ENCODE peak calls at places on chromosomes 2 and 18, in five cellular contexts. One of them, this sample, is unnamed.

GRCh38 chr2:85096616-85097015 is 36.6 kb upstream of the TCF7L1 start:
- DNase-seq in activated CD8-positive, alpha-beta memory T cell treated with anti-CD3 and anti-CD28 coated beads, Interleukin-2, amount 10 ng/mL, durations not matched to agents 7 days and 5 days: no peak
- DNase-seq in NCI-H2081 treated with DMSO at 0.1 percent for 48 hours: no peak
- DNase-seq in H7: no peak
- DNase-seq in stimulated activated CD4-positive, alpha-beta T cell treated with anti-CD3 and anti-CD28 coated beads, Interleukin-4, amount 100 ng/mL, for 24 hours: no peak
- DNase-seq in this sample: no peak

GRCh38 chr2:11235583-11235982 is 80.3 kb downstream of the SLC66A3 start:
- DNase-seq in H7: no peak
- DNase-seq in stimulated activated CD4-positive, alpha-beta T cell treated with anti-CD3 and anti-CD28 coated beads, Interleukin-4, amount 100 ng/mL, for 24 hours: no peak
- DNase-seq in activated CD8-positive, alpha-beta memory T cell treated with anti-CD3 and anti-CD28 coated beads, Interleukin-2, amount 10 ng/mL, durations not matched to agents 7 days and 5 days: no peak
- DNase-seq in NCI-H2081 treated with DMSO at 0.1 percent for 48 hours: no peak
- DNase-seq in this sample: no peak

GRCh38 chr18:39675916-39676315 is 2110.3 kb upstream of the CELF4 start:
- DNase-seq in NCI-H2081 treated with DMSO at 0.1 percent for 48 hours: no peak
- DNase-seq in stimulated activated CD4-positive, alpha-beta T cell treated with anti-CD3 and anti-CD28 coated beads, Interleukin-4, amount 100 ng/mL, for 24 hours: no peak
- DNase-seq in H7: no peak
- DNase-seq in activated CD8-positive, alpha-beta memory T cell treated with anti-CD3 and anti-CD28 coated beads, Interleukin-2, amount 10 ng/mL, durations not matched to agents 7 days and 5 days: no peak
- DNase-seq in this sample: no peak

GRCh38 chr2:239870863-239871262 is 154.3 kb downstream of the NDUFA10 start:
- DNase-seq in stimulated activated CD4-positive, alpha-beta T cell treated with anti-CD3 and anti-CD28 coated beads, Interleukin-4, amount 100 ng/mL, for 24 hours: no peak
- DNase-seq in NCI-H2081 treated with DMSO at 0.1 percent for 48 hours: no peak
- DNase-seq in activated CD8-positive, alpha-beta memory T cell treated with anti-CD3 and anti-CD28 coated beads, Interleukin-2, amount 10 ng/mL, durations not matched to agents 7 days and 5 days: no peak
- DNase-seq in H7: no peak
- DNase-seq in this sample: no peak

GRCh38 chr2:156803243-156803642 is 367.1 kb downstream of the GPD2 start:
- DNase-seq in H7: no peak
- DNase-seq in activated CD8-positive, alpha-beta memory T cell treated with anti-CD3 and anti-CD28 coated beads, Interleukin-2, amount 10 ng/mL, durations not matched to agents 7 days and 5 days: no peak
- DNase-seq in stimulated activated CD4-positive, alpha-beta T cell treated with anti-CD3 and anti-CD28 coated beads, Interleukin-4, amount 100 ng/mL, for 24 hours: no peak
- DNase-seq in NCI-H2081 treated with DMSO at 0.1 percent for 48 hours: peak; percentile 45
- DNase-seq in this sample: no peak

GRCh38 chr2:88865801-88866353 is 174.4 kb downstream of the RPIA start:
- DNase-seq in NCI-H2081 treated with DMSO at 0.1 percent for 48 hours: no peak
- DNase-seq in H7: no peak
- DNase-seq in stimulated activated CD4-positive, alpha-beta T cell treated with anti-CD3 and anti-CD28 coated beads, Interleukin-4, amount 100 ng/mL, for 24 hours: no peak
- DNase-seq in activated CD8-positive, alpha-beta memory T cell treated with anti-CD3 and anti-CD28 coated beads, Interleukin-2, amount 10 ng/mL, durations not matched to agents 7 days and 5 days: no peak
- DNase-seq in this sample: no peak

GRCh38 chr2:96203130-96204028 is 5.2 kb downstream of the STARD7 start:
- DNase-seq in H7: no peak
- DNase-seq in NCI-H2081 treated with DMSO at 0.1 percent for 48 hours: no peak
- DNase-seq in activated CD8-positive, alpha-beta memory T cell treated with anti-CD3 and anti-CD28 coated beads, Interleukin-2, amount 10 ng/mL, durations not matched to agents 7 days and 5 days: no peak
- DNase-seq in stimulated activated CD4-positive, alpha-beta T cell treated with anti-CD3 and anti-CD28 coated beads, Interleukin-4, amount 100 ng/mL, for 24 hours: no peak
- DNase-seq in this sample: no peak

GRCh38 chr18:46421973-46422551 is 235.0 kb downstream of the LOXHD1 start:
- DNase-seq in H7: no peak
- DNase-seq in stimulated activated CD4-positive, alpha-beta T cell treated with anti-CD3 and anti-CD28 coated beads, Interleukin-4, amount 100 ng/mL, for 24 hours: no peak
- DNase-seq in activated CD8-positive, alpha-beta memory T cell treated with anti-CD3 and anti-CD28 coated beads, Interleukin-2, amount 10 ng/mL, durations not matched to agents 7 days and 5 days: peak; percentile 33
- DNase-seq in NCI-H2081 treated with DMSO at 0.1 percent for 48 hours: no peak
- DNase-seq in this sample: no peak

GRCh38 chr18:63180971-63181376 is 138.6 kb downstream of the BCL2 start:
- DNase-seq in H7: no peak
- DNase-seq in NCI-H2081 treated with DMSO at 0.1 percent for 48 hours: no peak
- DNase-seq in activated CD8-positive, alpha-beta memory T cell treated with anti-CD3 and anti-CD28 coated beads, Interleukin-2, amount 10 ng/mL, durations not matched to agents 7 days and 5 days: peak; percentile 58
- DNase-seq in stimulated activated CD4-positive, alpha-beta T cell treated with anti-CD3 and anti-CD28 coated beads, Interleukin-4, amount 100 ng/mL, for 24 hours: no peak
- DNase-seq in this sample: no peak

GRCh38 chr2:63735931-63736820 is 105.5 kb upstream of the UGP2 start:
- DNase-seq in stimulated activated CD4-positive, alpha-beta T cell treated with anti-CD3 and anti-CD28 coated beads, Interleukin-4, amount 100 ng/mL, for 24 hours: no peak
- DNase-seq in H7: no peak
- DNase-seq in NCI-H2081 treated with DMSO at 0.1 percent for 48 hours: no peak
- DNase-seq in activated CD8-positive, alpha-beta memory T cell treated with anti-CD3 and anti-CD28 coated beads, Interleukin-2, amount 10 ng/mL, durations not matched to agents 7 days and 5 days: no peak
- DNase-seq in this sample: no peak

GRCh38 chr2:239292956-239293355 is 107.9 kb downstream of the HDAC4 start:
- DNase-seq in activated CD8-positive, alpha-beta memory T cell treated with anti-CD3 and anti-CD28 coated beads, Interleukin-2, amount 10 ng/mL, durations not matched to agents 7 days and 5 days: no peak
- DNase-seq in stimulated activated CD4-positive, alpha-beta T cell treated with anti-CD3 and anti-CD28 coated beads, Interleukin-4, amount 100 ng/mL, for 24 hours: no peak
- DNase-seq in H7: no peak
- DNase-seq in NCI-H2081 treated with DMSO at 0.1 percent for 48 hours: no peak
- DNase-seq in this sample: no peak

GRCh38 chr18:64419156-64419555 is 270.3 kb upstream of the LINC00305 start:
- DNase-seq in H7: no peak
- DNase-seq in activated CD8-positive, alpha-beta memory T cell treated with anti-CD3 and anti-CD28 coated beads, Interleukin-2, amount 10 ng/mL, durations not matched to agents 7 days and 5 days: no peak
- DNase-seq in stimulated activated CD4-positive, alpha-beta T cell treated with anti-CD3 and anti-CD28 coated beads, Interleukin-4, amount 100 ng/mL, for 24 hours: no peak
- DNase-seq in NCI-H2081 treated with DMSO at 0.1 percent for 48 hours: no peak
- DNase-seq in this sample: no peak

GRCh38 chr18:76824754-76825153 is 2.4 kb downstream of the ZNF236 start:
- DNase-seq in H7: no peak
- DNase-seq in activated CD8-positive, alpha-beta memory T cell treated with anti-CD3 and anti-CD28 coated beads, Interleukin-2, amount 10 ng/mL, durations not matched to agents 7 days and 5 days: no peak
- DNase-seq in stimulated activated CD4-positive, alpha-beta T cell treated with anti-CD3 and anti-CD28 coated beads, Interleukin-4, amount 100 ng/mL, for 24 hours: no peak
- DNase-seq in NCI-H2081 treated with DMSO at 0.1 percent for 48 hours: no peak
- DNase-seq in this sample: no peak

GRCh38 chr2:12213222-12213621 is 466.8 kb downstream of the LPIN1 start:
- DNase-seq in NCI-H2081 treated with DMSO at 0.1 percent for 48 hours: no peak
- DNase-seq in stimulated activated CD4-positive, alpha-beta T cell treated with anti-CD3 and anti-CD28 coated beads, Interleukin-4, amount 100 ng/mL, for 24 hours: no peak
- DNase-seq in H7: no peak
- DNase-seq in activated CD8-positive, alpha-beta memory T cell treated with anti-CD3 and anti-CD28 coated beads, Interleukin-2, amount 10 ng/mL, durations not matched to agents 7 days and 5 days: no peak
- DNase-seq in this sample: no peak

GRCh38 chr18:41266616-41267015 is 688.4 kb upstream of the PIK3C3 start:
- DNase-seq in H7: no peak
- DNase-seq in NCI-H2081 treated with DMSO at 0.1 percent for 48 hours: no peak
- DNase-seq in activated CD8-positive, alpha-beta memory T cell treated with anti-CD3 and anti-CD28 coated beads, Interleukin-2, amount 10 ng/mL, durations not matched to agents 7 days and 5 days: no peak
- DNase-seq in stimulated activated CD4-positive, alpha-beta T cell treated with anti-CD3 and anti-CD28 coated beads, Interleukin-4, amount 100 ng/mL, for 24 hours: no peak
- DNase-seq in this sample: no peak

GRCh38 chr2:70946832-70947442 is 11.2 kb downstream of the ATP6V1B1 start:
- DNase-seq in NCI-H2081 treated with DMSO at 0.1 percent for 48 hours: no peak
- DNase-seq in activated CD8-positive, alpha-beta memory T cell treated with anti-CD3 and anti-CD28 coated beads, Interleukin-2, amount 10 ng/mL, durations not matched to agents 7 days and 5 days: peak; percentile 65
- DNase-seq in stimulated activated CD4-positive, alpha-beta T cell treated with anti-CD3 and anti-CD28 coated beads, Interleukin-4, amount 100 ng/mL, for 24 hours: peak; percentile 52
- DNase-seq in H7: peak; percentile 79
- DNase-seq in this sample: peak; percentile 67

GRCh38 chr2:218024871-218025270 is 22.1 kb upstream of the TNS1 start:
- DNase-seq in H7: no peak
- DNase-seq in stimulated activated CD4-positive, alpha-beta T cell treated with anti-CD3 and anti-CD28 coated beads, Interleukin-4, amount 100 ng/mL, for 24 hours: no peak
- DNase-seq in NCI-H2081 treated with DMSO at 0.1 percent for 48 hours: no peak
- DNase-seq in activated CD8-positive, alpha-beta memory T cell treated with anti-CD3 and anti-CD28 coated beads, Interleukin-2, amount 10 ng/mL, durations not matched to agents 7 days and 5 days: no peak
- DNase-seq in this sample: no peak

GRCh38 chr2:160751021-160751420 is 257.4 kb upstream of the RBMS1 start:
- DNase-seq in activated CD8-positive, alpha-beta memory T cell treated with anti-CD3 and anti-CD28 coated beads, Interleukin-2, amount 10 ng/mL, durations not matched to agents 7 days and 5 days: no peak
- DNase-seq in stimulated activated CD4-positive, alpha-beta T cell treated with anti-CD3 and anti-CD28 coated beads, Interleukin-4, amount 100 ng/mL, for 24 hours: no peak
- DNase-seq in H7: no peak
- DNase-seq in NCI-H2081 treated with DMSO at 0.1 percent for 48 hours: no peak
- DNase-seq in this sample: no peak

GRCh38 chr2:168632733-168633132 is 169.7 kb upstream of the NOSTRIN start:
- DNase-seq in activated CD8-positive, alpha-beta memory T cell treated with anti-CD3 and anti-CD28 coated beads, Interleukin-2, amount 10 ng/mL, durations not matched to agents 7 days and 5 days: no peak
- DNase-seq in H7: no peak
- DNase-seq in NCI-H2081 treated with DMSO at 0.1 percent for 48 hours: no peak
- DNase-seq in stimulated activated CD4-positive, alpha-beta T cell treated with anti-CD3 and anti-CD28 coated beads, Interleukin-4, amount 100 ng/mL, for 24 hours: no peak
- DNase-seq in this sample: no peak

GRCh38 chr2:200964498-200964897 is 1.0 kb upstream of the ORC2 start:
- DNase-seq in stimulated activated CD4-positive, alpha-beta T cell treated with anti-CD3 and anti-CD28 coated beads, Interleukin-4, amount 100 ng/mL, for 24 hours: no peak
- DNase-seq in H7: no peak
- DNase-seq in activated CD8-positive, alpha-beta memory T cell treated with anti-CD3 and anti-CD28 coated beads, Interleukin-2, amount 10 ng/mL, durations not matched to agents 7 days and 5 days: no peak
- DNase-seq in NCI-H2081 treated with DMSO at 0.1 percent for 48 hours: no peak
- DNase-seq in this sample: no peak

GRCh38 chr2:23711979-23712755 is 214.8 kb downstream of the ATAD2B start:
- DNase-seq in NCI-H2081 treated with DMSO at 0.1 percent for 48 hours: no peak
- DNase-seq in H7: peak; percentile 75
- DNase-seq in stimulated activated CD4-positive, alpha-beta T cell treated with anti-CD3 and anti-CD28 coated beads, Interleukin-4, amount 100 ng/mL, for 24 hours: no peak
- DNase-seq in activated CD8-positive, alpha-beta memory T cell treated with anti-CD3 and anti-CD28 coated beads, Interleukin-2, amount 10 ng/mL, durations not matched to agents 7 days and 5 days: no peak
- DNase-seq in this sample: no peak

GRCh38 chr2:30608643-30609042 is 161.6 kb downstream of the LCLAT1 start:
- DNase-seq in stimulated activated CD4-positive, alpha-beta T cell treated with anti-CD3 and anti-CD28 coated beads, Interleukin-4, amount 100 ng/mL, for 24 hours: no peak
- DNase-seq in activated CD8-positive, alpha-beta memory T cell treated with anti-CD3 and anti-CD28 coated beads, Interleukin-2, amount 10 ng/mL, durations not matched to agents 7 days and 5 days: no peak
- DNase-seq in H7: no peak
- DNase-seq in NCI-H2081 treated with DMSO at 0.1 percent for 48 hours: no peak
- DNase-seq in this sample: no peak

GRCh38 chr2:239502430-239503221 is 101.8 kb upstream of the HDAC4 start:
- DNase-seq in activated CD8-positive, alpha-beta memory T cell treated with anti-CD3 and anti-CD28 coated beads, Interleukin-2, amount 10 ng/mL, durations not matched to agents 7 days and 5 days: no peak
- DNase-seq in stimulated activated CD4-positive, alpha-beta T cell treated with anti-CD3 and anti-CD28 coated beads, Interleukin-4, amount 100 ng/mL, for 24 hours: no peak
- DNase-seq in NCI-H2081 treated with DMSO at 0.1 percent for 48 hours: no peak
- DNase-seq in H7: no peak
- DNase-seq in this sample: no peak

GRCh38 chr18:26307161-26307773 is 81.0 kb downstream of the TAF4B start:
- DNase-seq in activated CD8-positive, alpha-beta memory T cell treated with anti-CD3 and anti-CD28 coated beads, Interleukin-2, amount 10 ng/mL, durations not matched to agents 7 days and 5 days: no peak
- DNase-seq in NCI-H2081 treated with DMSO at 0.1 percent for 48 hours: peak; percentile 14
- DNase-seq in H7: peak; percentile 7
- DNase-seq in stimulated activated CD4-positive, alpha-beta T cell treated with anti-CD3 and anti-CD28 coated beads, Interleukin-4, amount 100 ng/mL, for 24 hours: no peak
- DNase-seq in this sample: peak; percentile 35

GRCh38 chr2:241937297-241937696 is 67.8 kb downstream of the RTP5 start:
- DNase-seq in H7: no peak
- DNase-seq in activated CD8-positive, alpha-beta memory T cell treated with anti-CD3 and anti-CD28 coated beads, Interleukin-2, amount 10 ng/mL, durations not matched to agents 7 days and 5 days: no peak
- DNase-seq in NCI-H2081 treated with DMSO at 0.1 percent for 48 hours: no peak
- DNase-seq in stimulated activated CD4-positive, alpha-beta T cell treated with anti-CD3 and anti-CD28 coated beads, Interleukin-4, amount 100 ng/mL, for 24 hours: no peak
- DNase-seq in this sample: no peak

GRCh38 chr2:104889261-104890091 is 35.6 kb downstream of the POU3F3 start:
- DNase-seq in stimulated activated CD4-positive, alpha-beta T cell treated with anti-CD3 and anti-CD28 coated beads, Interleukin-4, amount 100 ng/mL, for 24 hours: no peak
- DNase-seq in H7: no peak
- DNase-seq in NCI-H2081 treated with DMSO at 0.1 percent for 48 hours: no peak
- DNase-seq in activated CD8-positive, alpha-beta memory T cell treated with anti-CD3 and anti-CD28 coated beads, Interleukin-2, amount 10 ng/mL, durations not matched to agents 7 days and 5 days: no peak
- DNase-seq in this sample: no peak

GRCh38 chr2:145379934-145380333 is 860.0 kb upstream of the ZEB2 start:
- DNase-seq in NCI-H2081 treated with DMSO at 0.1 percent for 48 hours: no peak
- DNase-seq in activated CD8-positive, alpha-beta memory T cell treated with anti-CD3 and anti-CD28 coated beads, Interleukin-2, amount 10 ng/mL, durations not matched to agents 7 days and 5 days: no peak
- DNase-seq in stimulated activated CD4-positive, alpha-beta T cell treated with anti-CD3 and anti-CD28 coated beads, Interleukin-4, amount 100 ng/mL, for 24 hours: no peak
- DNase-seq in H7: no peak
- DNase-seq in this sample: no peak

GRCh38 chr2:80454628-80455027 is 150.1 kb upstream of the LRRTM1 start:
- DNase-seq in H7: no peak
- DNase-seq in NCI-H2081 treated with DMSO at 0.1 percent for 48 hours: no peak
- DNase-seq in stimulated activated CD4-positive, alpha-beta T cell treated with anti-CD3 and anti-CD28 coated beads, Interleukin-4, amount 100 ng/mL, for 24 hours: no peak
- DNase-seq in activated CD8-positive, alpha-beta memory T cell treated with anti-CD3 and anti-CD28 coated beads, Interleukin-2, amount 10 ng/mL, durations not matched to agents 7 days and 5 days: no peak
- DNase-seq in this sample: no peak

GRCh38 chr2:10120938-10121574 is 1.5 kb upstream of the RRM2 start:
- DNase-seq in NCI-H2081 treated with DMSO at 0.1 percent for 48 hours: no peak
- DNase-seq in activated CD8-positive, alpha-beta memory T cell treated with anti-CD3 and anti-CD28 coated beads, Interleukin-2, amount 10 ng/mL, durations not matched to agents 7 days and 5 days: no peak
- DNase-seq in H7: no peak
- DNase-seq in stimulated activated CD4-positive, alpha-beta T cell treated with anti-CD3 and anti-CD28 coated beads, Interleukin-4, amount 100 ng/mL, for 24 hours: no peak
- DNase-seq in this sample: peak; percentile 72

GRCh38 chr18:37641573-37641972 is 76.0 kb upstream of the CELF4 start:
- DNase-seq in H7: no peak
- DNase-seq in activated CD8-positive, alpha-beta memory T cell treated with anti-CD3 and anti-CD28 coated beads, Interleukin-2, amount 10 ng/mL, durations not matched to agents 7 days and 5 days: no peak
- DNase-seq in NCI-H2081 treated with DMSO at 0.1 percent for 48 hours: no peak
- DNase-seq in stimulated activated CD4-positive, alpha-beta T cell treated with anti-CD3 and anti-CD28 coated beads, Interleukin-4, amount 100 ng/mL, for 24 hours: no peak
- DNase-seq in this sample: no peak

GRCh38 chr18:3901811-3902210 is 451.8 kb downstream of the TGIF1 start:
- DNase-seq in stimulated activated CD4-positive, alpha-beta T cell treated with anti-CD3 and anti-CD28 coated beads, Interleukin-4, amount 100 ng/mL, for 24 hours: no peak
- DNase-seq in activated CD8-positive, alpha-beta memory T cell treated with anti-CD3 and anti-CD28 coated beads, Interleukin-2, amount 10 ng/mL, durations not matched to agents 7 days and 5 days: no peak
- DNase-seq in H7: no peak
- DNase-seq in NCI-H2081 treated with DMSO at 0.1 percent for 48 hours: no peak
- DNase-seq in this sample: no peak

GRCh38 chr18:56107821-56108485 is 520.0 kb upstream of the TCF4 start:
- DNase-seq in H7: no peak
- DNase-seq in NCI-H2081 treated with DMSO at 0.1 percent for 48 hours: no peak
- DNase-seq in activated CD8-positive, alpha-beta memory T cell treated with anti-CD3 and anti-CD28 coated beads, Interleukin-2, amount 10 ng/mL, durations not matched to agents 7 days and 5 days: no peak
- DNase-seq in stimulated activated CD4-positive, alpha-beta T cell treated with anti-CD3 and anti-CD28 coated beads, Interleukin-4, amount 100 ng/mL, for 24 hours: no peak
- DNase-seq in this sample: no peak

This sample was measured in HepG2.